ENCODE peak calls at places on chromosomes 3 and 15, in nine cellular contexts. One of them, this sample, is unnamed.
A peak's percentile ranks its signal among the peaks of the same experiment; 100 is the strongest.

GRCh38 chr15:55588070-55588817 is at the start of gene PYGO1:
- DNase-seq in K562: peak; percentile 40
- DNase-seq in ascending aorta: no peak
- DNase-seq in astrocyte: peak; percentile 59
- DNase-seq in upper lobe of right lung: peak; percentile 86
- DNase-seq in mammary epithelial cell: peak; percentile 34
- DNase-seq in CD8-positive, alpha-beta T cell: no peak
- DNase-seq in HCT116: no peak
- DNase-seq in SK-N-SH: peak; percentile 87
- DNase-seq in this sample: peak; percentile 2

GRCh38 chr3:65030847-65031463 is 343.2 kb upstream of the ADAMTS9 start:
- DNase-seq in K562: peak; percentile 67
- DNase-seq in ascending aorta: no peak
- DNase-seq in astrocyte: peak; percentile 98
- DNase-seq in upper lobe of right lung: no peak
- DNase-seq in mammary epithelial cell: peak; percentile 89
- DNase-seq in CD8-positive, alpha-beta T cell: no peak
- DNase-seq in HCT116: no peak
- DNase-seq in SK-N-SH: no peak
- DNase-seq in this sample: peak; percentile 59

GRCh38 chr3:145035682-145036081 is 1064.1 kb downstream of the DIPK2A start:
- DNase-seq in K562: no peak
- DNase-seq in ascending aorta: no peak
- DNase-seq in astrocyte: no peak
- DNase-seq in upper lobe of right lung: no peak
- DNase-seq in mammary epithelial cell: no peak
- DNase-seq in CD8-positive, alpha-beta T cell: no peak
- DNase-seq in HCT116: no peak
- DNase-seq in SK-N-SH: no peak
- DNase-seq in this sample: no peak

GRCh38 chr3:118187221-118187620 is 847.4 kb downstream of the IGSF11 start:
- DNase-seq in K562: no peak
- DNase-seq in ascending aorta: no peak
- DNase-seq in astrocyte: no peak
- DNase-seq in upper lobe of right lung: no peak
- DNase-seq in mammary epithelial cell: peak; percentile 67
- DNase-seq in CD8-positive, alpha-beta T cell: no peak
- DNase-seq in HCT116: no peak
- DNase-seq in SK-N-SH: no peak
- DNase-seq in this sample: peak; percentile 93

GRCh38 chr3:13125092-13126015 is 52.1 kb upstream of the IQSEC1 start:
- DNase-seq in K562: no peak
- DNase-seq in ascending aorta: no peak
- DNase-seq in astrocyte: no peak
- DNase-seq in upper lobe of right lung: peak; percentile 51
- DNase-seq in mammary epithelial cell: no peak
- DNase-seq in CD8-positive, alpha-beta T cell: no peak
- DNase-seq in HCT116: no peak
- DNase-seq in SK-N-SH: no peak
- DNase-seq in this sample: no peak

GRCh38 chr3:114435733-114436132 is 141.9 kb downstream of the TIGIT start:
- DNase-seq in K562: no peak
- DNase-seq in ascending aorta: no peak
- DNase-seq in astrocyte: no peak
- DNase-seq in upper lobe of right lung: no peak
- DNase-seq in mammary epithelial cell: no peak
- DNase-seq in CD8-positive, alpha-beta T cell: no peak
- DNase-seq in HCT116: no peak
- DNase-seq in SK-N-SH: no peak
- DNase-seq in this sample: peak; percentile 14

GRCh38 chr15:73712107-73712506 is 27.9 kb downstream of the CD276 start:
- DNase-seq in K562: peak; percentile 16
- DNase-seq in ascending aorta: no peak
- DNase-seq in astrocyte: no peak
- DNase-seq in upper lobe of right lung: no peak
- DNase-seq in mammary epithelial cell: no peak
- DNase-seq in CD8-positive, alpha-beta T cell: no peak
- DNase-seq in HCT116: no peak
- DNase-seq in SK-N-SH: no peak
- DNase-seq in this sample: no peak

GRCh38 chr15:56901931-56902330 is 16.5 kb upstream of the TCF12 start:
- DNase-seq in K562: no peak
- DNase-seq in ascending aorta: no peak
- DNase-seq in astrocyte: no peak
- DNase-seq in upper lobe of right lung: no peak
- DNase-seq in mammary epithelial cell: no peak
- DNase-seq in CD8-positive, alpha-beta T cell: no peak
- DNase-seq in HCT116: no peak
- DNase-seq in SK-N-SH: no peak
- DNase-seq in this sample: no peak

GRCh38 chr3:120192159-120192558 is 92.9 kb downstream of the GPR156 start:
- DNase-seq in K562: no peak
- DNase-seq in ascending aorta: no peak
- DNase-seq in astrocyte: peak; percentile 52
- DNase-seq in upper lobe of right lung: no peak
- DNase-seq in mammary epithelial cell: no peak
- DNase-seq in CD8-positive, alpha-beta T cell: no peak
- DNase-seq in HCT116: no peak
- DNase-seq in SK-N-SH: no peak
- DNase-seq in this sample: no peak

GRCh38 chr3:78798266-78798832 is 969.4 kb downstream of the ROBO1 start:
- DNase-seq in K562: no peak
- DNase-seq in ascending aorta: no peak
- DNase-seq in astrocyte: no peak
- DNase-seq in upper lobe of right lung: no peak
- DNase-seq in mammary epithelial cell: no peak
- DNase-seq in CD8-positive, alpha-beta T cell: no peak
- DNase-seq in HCT116: no peak
- DNase-seq in SK-N-SH: no peak
- DNase-seq in this sample: peak; percentile 67

GRCh38 chr3:35707904-35708303 is 68.6 kb downstream of the ARPP21 start:
- DNase-seq in K562: no peak
- DNase-seq in ascending aorta: no peak
- DNase-seq in astrocyte: peak; percentile 57
- DNase-seq in upper lobe of right lung: no peak
- DNase-seq in mammary epithelial cell: no peak
- DNase-seq in CD8-positive, alpha-beta T cell: no peak
- DNase-seq in HCT116: no peak
- DNase-seq in SK-N-SH: no peak
- DNase-seq in this sample: no peak

GRCh38 chr15:49041406-49041805 is 4.8 kb downstream of the SECISBP2L start:
- DNase-seq in K562: no peak
- DNase-seq in ascending aorta: no peak
- DNase-seq in astrocyte: no peak
- DNase-seq in upper lobe of right lung: no peak
- DNase-seq in mammary epithelial cell: peak; percentile 54
- DNase-seq in CD8-positive, alpha-beta T cell: no peak
- DNase-seq in HCT116: no peak
- DNase-seq in SK-N-SH: no peak
- DNase-seq in this sample: peak; percentile 11

GRCh38 chr3:112004187-112004586 is 5.5 kb downstream of the TAGLN3 start:
- DNase-seq in K562: no peak
- DNase-seq in ascending aorta: no peak
- DNase-seq in astrocyte: no peak
- DNase-seq in upper lobe of right lung: no peak
- DNase-seq in mammary epithelial cell: peak; percentile 52
- DNase-seq in CD8-positive, alpha-beta T cell: no peak
- DNase-seq in HCT116: no peak
- DNase-seq in SK-N-SH: no peak
- DNase-seq in this sample: peak; percentile 75

GRCh38 chr15:66832679-66833078 is 130.6 kb downstream of the SMAD6 start:
- DNase-seq in K562: no peak
- DNase-seq in ascending aorta: no peak
- DNase-seq in astrocyte: no peak
- DNase-seq in upper lobe of right lung: peak; percentile 34
- DNase-seq in mammary epithelial cell: no peak
- DNase-seq in CD8-positive, alpha-beta T cell: no peak
- DNase-seq in HCT116: no peak
- DNase-seq in SK-N-SH: no peak
- DNase-seq in this sample: no peak

GRCh38 chr3:4292301-4292700 is 10.9 kb upstream of the SETMAR start:
- DNase-seq in K562: no peak
- DNase-seq in ascending aorta: no peak
- DNase-seq in astrocyte: no peak
- DNase-seq in upper lobe of right lung: no peak
- DNase-seq in mammary epithelial cell: no peak
- DNase-seq in CD8-positive, alpha-beta T cell: no peak
- DNase-seq in HCT116: no peak
- DNase-seq in SK-N-SH: no peak
- DNase-seq in this sample: no peak

GRCh38 chr3:14444380-14444779 is 42.0 kb downstream of the SLC6A6 start:
- DNase-seq in K562: no peak
- DNase-seq in ascending aorta: no peak
- DNase-seq in astrocyte: no peak
- DNase-seq in upper lobe of right lung: no peak
- DNase-seq in mammary epithelial cell: no peak
- DNase-seq in CD8-positive, alpha-beta T cell: no peak
- DNase-seq in HCT116: no peak
- DNase-seq in SK-N-SH: no peak
- DNase-seq in this sample: no peak
- H3K36me3 ChIP-seq in K562: peaks cover 96% of the 10 kb centered on the region
- H3K36me3 ChIP-seq in ascending aorta: peaks cover 30% of the 10 kb centered on the region
- H3K36me3 ChIP-seq in astrocyte: peaks cover 15% of the 10 kb centered on the region
- H3K36me3 ChIP-seq in upper lobe of right lung: peaks cover 40% of the 10 kb centered on the region
- H3K36me3 ChIP-seq in mammary epithelial cell: peaks cover 22% of the 10 kb centered on the region
- H3K36me3 ChIP-seq in CD8-positive, alpha-beta T cell: peaks cover 14% of the 10 kb centered on the region
- H3K36me3 ChIP-seq in HCT116: peaks cover 34% of the 10 kb centered on the region
- H3K36me3 ChIP-seq in SK-N-SH: peaks cover 38% of the 10 kb centered on the region
- H3K36me3 ChIP-seq in this sample: peaks cover 2% of the 10 kb centered on the region

GRCh38 chr15:51401872-51402517 is 60.5 kb downstream of the GLDN start:
- DNase-seq in K562: peak; percentile 68
- DNase-seq in ascending aorta: no peak
- DNase-seq in astrocyte: no peak
- DNase-seq in upper lobe of right lung: peak; percentile 73
- DNase-seq in mammary epithelial cell: no peak
- DNase-seq in CD8-positive, alpha-beta T cell: no peak
- DNase-seq in HCT116: no peak
- DNase-seq in SK-N-SH: peak; percentile 39
- DNase-seq in this sample: peak; percentile 25

GRCh38 chr15:51401065-51401780 is 59.8 kb downstream of the GLDN start:
- DNase-seq in K562: no peak
- DNase-seq in ascending aorta: no peak
- DNase-seq in astrocyte: no peak
- DNase-seq in upper lobe of right lung: no peak
- DNase-seq in mammary epithelial cell: no peak
- DNase-seq in CD8-positive, alpha-beta T cell: no peak
- DNase-seq in HCT116: no peak
- DNase-seq in SK-N-SH: no peak
- DNase-seq in this sample: no peak

GRCh38 chr15:51403946-51404695 is 62.7 kb downstream of the GLDN start:
- DNase-seq in K562: no peak
- DNase-seq in ascending aorta: no peak
- DNase-seq in astrocyte: no peak
- DNase-seq in upper lobe of right lung: no peak
- DNase-seq in mammary epithelial cell: no peak
- DNase-seq in CD8-positive, alpha-beta T cell: no peak
- DNase-seq in HCT116: no peak
- DNase-seq in SK-N-SH: no peak
- DNase-seq in this sample: no peak

GRCh38 chr15:51405646-51406194 is 64.3 kb downstream of the GLDN start:
- DNase-seq in K562: no peak
- DNase-seq in ascending aorta: no peak
- DNase-seq in astrocyte: no peak
- DNase-seq in upper lobe of right lung: no peak
- DNase-seq in mammary epithelial cell: no peak
- DNase-seq in CD8-positive, alpha-beta T cell: no peak
- DNase-seq in HCT116: no peak
- DNase-seq in SK-N-SH: no peak
- DNase-seq in this sample: no peak

DNA sequence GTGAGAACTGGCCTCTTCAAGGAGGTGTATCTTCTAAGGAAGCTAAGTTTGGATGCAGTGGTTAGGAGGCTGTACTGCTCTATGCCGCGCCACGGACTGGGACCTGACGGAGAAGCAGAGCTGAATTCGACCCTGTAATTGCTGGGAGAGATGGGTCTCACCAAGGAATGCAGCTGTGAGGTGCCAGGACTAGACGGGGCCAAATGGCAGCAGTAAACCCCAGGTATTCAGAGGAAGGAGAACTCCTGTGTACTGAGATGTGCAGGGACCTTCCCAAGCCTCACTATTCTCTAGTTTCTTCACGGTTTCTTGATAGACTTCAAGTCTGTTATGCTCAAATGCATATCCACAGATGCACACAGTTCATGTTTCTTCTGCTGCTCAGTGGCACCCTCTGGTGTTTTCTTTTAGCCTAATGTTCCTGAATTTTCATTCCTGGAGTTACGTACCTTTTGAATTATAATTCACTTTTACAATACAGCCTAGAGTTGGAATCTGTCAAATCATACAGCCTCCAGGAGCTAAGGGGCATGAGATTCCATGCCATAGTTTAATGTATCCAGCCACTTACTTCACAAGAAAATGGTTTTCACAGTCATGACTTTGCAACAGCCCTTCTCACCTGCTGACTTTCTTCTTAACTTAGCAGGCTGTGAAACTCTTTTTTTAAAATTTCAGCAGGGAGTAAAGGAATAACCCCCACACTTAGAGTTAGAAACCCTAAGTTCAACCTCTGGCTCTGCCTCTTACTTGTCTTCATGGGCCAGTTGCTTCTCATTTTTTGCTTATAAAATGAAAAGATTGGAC is 61.8 kb downstream of the GLDN start:
- DNase-seq in K562: peak; percentile 32
- DNase-seq in ascending aorta: no peak
- DNase-seq in astrocyte: peak; percentile 19
- DNase-seq in upper lobe of right lung: no peak
- DNase-seq in mammary epithelial cell: peak; percentile 21
- DNase-seq in CD8-positive, alpha-beta T cell: no peak
- DNase-seq in HCT116: peak; percentile 23
- DNase-seq in SK-N-SH: peak; percentile 39
- DNase-seq in this sample: peak; percentile 48
- TF ChIP-seq CTCF in K562: peak; percentile 64
- TF ChIP-seq CTCF in ascending aorta: peak; percentile 52
- TF ChIP-seq CTCF in astrocyte: peak; percentile 78
- TF ChIP-seq CTCF in upper lobe of right lung: peak; percentile 57
- TF ChIP-seq CTCF in mammary epithelial cell: peak; percentile 62
- TF ChIP-seq CTCF in CD8-positive, alpha-beta T cell: no peak
- TF ChIP-seq CTCF in HCT116: peak; percentile 39
- TF ChIP-seq CTCF in SK-N-SH: peak; percentile 64
- TF ChIP-seq CTCF in this sample: peak; percentile 64

GRCh38 chr3:190001426-190001825 is 119.3 kb downstream of the P3H2 start:
- DNase-seq in K562: no peak
- DNase-seq in ascending aorta: no peak
- DNase-seq in astrocyte: no peak
- DNase-seq in upper lobe of right lung: no peak
- DNase-seq in mammary epithelial cell: no peak
- DNase-seq in CD8-positive, alpha-beta T cell: no peak
- DNase-seq in HCT116: no peak
- DNase-seq in SK-N-SH: no peak
- DNase-seq in this sample: no peak
- H3K4me3 ChIP-seq in K562: no peak overlapping the region
- H3K4me3 ChIP-seq in ascending aorta: no peak overlapping the region
- H3K4me3 ChIP-seq in astrocyte: no peak overlapping the region
- H3K4me3 ChIP-seq in upper lobe of right lung: no peak overlapping the region
- H3K4me3 ChIP-seq in mammary epithelial cell: no peak overlapping the region
- H3K4me3 ChIP-seq in CD8-positive, alpha-beta T cell: no peak overlapping the region
- H3K4me3 ChIP-seq in HCT116: no peak overlapping the region
- H3K4me3 ChIP-seq in SK-N-SH: no peak overlapping the region
- H3K4me3 ChIP-seq in this sample: no peak overlapping the region

DNA sequence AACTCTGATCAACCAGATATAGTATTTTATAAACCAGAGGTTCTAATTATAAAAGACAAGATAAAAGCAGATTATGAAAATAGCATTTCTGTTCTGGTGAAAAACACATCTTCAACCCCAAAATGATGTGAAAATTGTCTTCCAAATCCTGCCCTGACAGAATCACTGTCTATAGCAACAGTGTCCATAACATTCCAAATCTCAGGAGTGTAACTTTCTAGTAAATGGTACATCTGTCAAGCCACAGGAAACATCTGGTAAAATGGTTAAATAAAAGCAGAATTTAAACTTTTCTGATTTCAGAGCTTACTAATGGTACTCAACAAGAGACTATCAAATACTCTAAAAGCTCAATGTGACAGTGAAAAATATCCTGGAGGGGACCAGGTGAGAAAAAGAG is 60.5 kb downstream of the VGLL4 start:
- DNase-seq in K562: no peak
- DNase-seq in ascending aorta: no peak
- DNase-seq in astrocyte: no peak
- DNase-seq in upper lobe of right lung: no peak
- DNase-seq in mammary epithelial cell: no peak
- DNase-seq in CD8-positive, alpha-beta T cell: no peak
- DNase-seq in HCT116: no peak
- DNase-seq in SK-N-SH: no peak
- DNase-seq in this sample: no peak
- H3K36me3 ChIP-seq in K562: no peaks in the 10 kb centered on the region
- H3K36me3 ChIP-seq in ascending aorta: no peaks in the 10 kb centered on the region
- H3K36me3 ChIP-seq in astrocyte: peaks cover 7% of the 10 kb centered on the region
- H3K36me3 ChIP-seq in upper lobe of right lung: no peaks in the 10 kb centered on the region
- H3K36me3 ChIP-seq in mammary epithelial cell: no peaks in the 10 kb centered on the region
- H3K36me3 ChIP-seq in CD8-positive, alpha-beta T cell: no peaks in the 10 kb centered on the region
- H3K36me3 ChIP-seq in HCT116: no peaks in the 10 kb centered on the region
- H3K36me3 ChIP-seq in SK-N-SH: peaks cover 7% of the 10 kb centered on the region
- H3K36me3 ChIP-seq in this sample: peaks cover under 1% of the 10 kb centered on the region

This sample was measured in bronchial epithelial cell.